ENCODE peak calls at places on chromosome 2, in six cellular contexts. H is sigmoid colon; G is NCI-H1105 treated with DMSO at 0.1 percent for 48 hours; J is HTR-8/SVneo; D is bronchial epithelial cell; N is activated T-cell treated with anti-CD3 and anti-CD28 coated beads, Interleukin-2, amount 50 U/mL, for 72 hours. R is an unnamed sample.

GRCh38 chr2:140597205-140597604 is 1533.6 kb downstream of the LRP1B start:
- DNase-seq in H (no peak), G (no peak), J (no peak), D (no peak), N (no peak), R (no peak)

GRCh38 chr2:111227716-111228141 is 107.0 kb downstream of the BCL2L11 start:
- DNase-seq in H (no peak), G (no peak), J (peak), D (no peak), N (no peak), R (peak)

GRCh38 chr2:105239924-105240323 is 1.6 kb upstream of the GPR45 start:
- DNase-seq in H (no peak), G (no peak), J (peak), D (no peak), N (no peak), R (peak)

GRCh38 chr2:196183528-196184231 is 12.3 kb upstream of the STK17B start:
- DNase-seq in H (no peak), G (no peak), J (no peak), D (no peak), N (no peak), R (no peak)

GRCh38 chr2:85997016-85997970 is 108.4 kb downstream of the POLR1A start:
- DNase-seq in H (peak), G (no peak), J (no peak), D (no peak), N (no peak), R (no peak)

GRCh38 chr2:10584843-10585475 is 104.8 kb downstream of the NOL10 start:
- DNase-seq in H (no peak), G (no peak), J (peak), D (peak), N (no peak), R (peak)

GRCh38 chr2:141313972-141314371 is 816.8 kb downstream of the LRP1B start:
- DNase-seq in H (no peak), G (no peak), J (no peak), D (no peak), N (no peak), R (no peak)

GRCh38 chr2:12113364-12113763 is 366.9 kb downstream of the LPIN1 start:
- DNase-seq in H (no peak), G (no peak), J (no peak), D (no peak), N (no peak), R (no peak)

GRCh38 chr2:46506131-46506706 is 26.9 kb downstream of the TMEM247 start:
- DNase-seq in H (no peak), G (no peak), J (no peak), D (no peak), N (no peak), R (no peak)

GRCh38 chr2:194096402-194096801 is 1560.6 kb upstream of the SLC39A10 start:
- DNase-seq in H (no peak), G (no peak), J (no peak), D (no peak), N (no peak), R (no peak)

GRCh38 chr2:128196026-128196822 is 105.2 kb downstream of the UGGT1 start:
- DNase-seq in H (peak), G (no peak), J (no peak), D (peak), N (no peak), R (no peak)

GRCh38 chr2:69149631-69150215 is 136.7 kb downstream of the ANTXR1 start:
- DNase-seq in H (peak), G (no peak), J (peak), D (no peak), N (no peak), R (peak)

GRCh38 chr2:186328848-186329247 is 157.2 kb upstream of the ZC3H15 start:
- DNase-seq in H (no peak), G (no peak), J (no peak), D (no peak), N (no peak), R (no peak)

GRCh38 chr2:121530210-121530562 is 494 bp upstream of the RNU4ATAC start:
- DNase-seq in H (peak), G (peak), J (peak), D (no peak), N (peak), R (no peak)

GRCh38 chr2:156589381-156590079 is 153.4 kb downstream of the GPD2 start:
- DNase-seq in H (no peak), G (peak), J (peak), D (peak), N (peak), R (peak)

GRCh38 chr2:74405994-74406583 is 15.3 kb downstream of the C2orf81 start:
- DNase-seq in H (no peak), G (no peak), J (no peak), D (peak), N (no peak), R (no peak)

GRCh38 chr2:37706784-37707183 is 35.3 kb upstream of the CDC42EP3 start:
- DNase-seq in H (no peak), G (no peak), J (no peak), D (no peak), N (no peak), R (no peak)

GRCh38 chr2:58466803-58467202 is 225.7 kb upstream of the FANCL start:
- DNase-seq in H (no peak), G (no peak), J (no peak), D (no peak), N (no peak), R (no peak)

GRCh38 chr2:158095912-158096311 is 5.8 kb upstream of the UPP2 start:
- DNase-seq in H (no peak), G (no peak), J (no peak), D (no peak), N (no peak), R (no peak)

GRCh38 chr2:100281521-100282438 is 40.5 kb downstream of the LONRF2 start:
- DNase-seq in H (no peak), G (no peak), J (no peak), D (no peak), N (no peak), R (no peak)

GRCh38 chr2:128661289-128661688 is 342.6 kb upstream of the HS6ST1 start:
- DNase-seq in H (no peak), G (no peak), J (no peak), D (no peak), N (no peak), R (no peak)